ENCODE peak calls at places on chromosome 15, in four cellular contexts. A is WTC11, E is HepG2, T is K562. H is an unnamed sample.

GRCh38 chr15:81531971-81532370 is 158.0 kb upstream of the TMC3 start:
- DNase-seq in E (no peak), A (no peak), T (no peak), H (no peak)

GRCh38 chr15:82647045-82647834 is at the start of gene CPEB1:
- DNase-seq in E (no peak), A (peak; percentile 49), T (peak; percentile 93), H (peak; percentile 69)

GRCh38 chr15:40067921-40068624 is 29.1 kb upstream of the SRP14 start:
- DNase-seq in T (no peak), E (no peak), A (no peak), H (no peak)

GRCh38 chr15:73751481-73751880 is 1.7 kb downstream of the INSYN1 start:
- DNase-seq in T (no peak), E (no peak), A (no peak), H (no peak)

GRCh38 chr15:71334874-71335273 is 219.6 kb downstream of the THSD4 start:
- DNase-seq in A (no peak), T (no peak), E (no peak), H (no peak)

GRCh38 chr15:45340429-45340828 is 37.9 kb downstream of the GATM start:
- DNase-seq in A (no peak), E (peak; percentile 19), T (no peak), H (no peak)

GRCh38 chr15:60964527-60964926 is 264.6 kb downstream of the RORA start:
- DNase-seq in A (no peak), T (no peak), E (no peak), H (no peak)

GRCh38 chr15:70127288-70127746 is 29.6 kb upstream of the TLE3 start:
- DNase-seq in T (no peak), A (no peak), E (peak; percentile 87), H (no peak)

GRCh38 chr15:27681038-27681437 is 418.1 kb downstream of the OCA2 start:
- DNase-seq in E (peak; percentile 18), A (peak; percentile 90), T (no peak), H (no peak)

GRCh38 chr15:73691398-73691797 is 7.2 kb downstream of the CD276 start:
- DNase-seq in E (no peak), T (peak; percentile 22), A (peak; percentile 70), H (no peak)

GRCh38 chr15:38885001-38885400 is 320.4 kb upstream of the RASGRP1 start:
- DNase-seq in E (peak; percentile 15), T (no peak), A (no peak), H (no peak)

GRCh38 chr15:60340207-60340921 is 57.4 kb downstream of the ANXA2 start:
- DNase-seq in T (no peak), A (peak; percentile 44), E (peak; percentile 31), H (no peak)

GRCh38 chr15:31067890-31068603 is 33.5 kb downstream of the TRPM1 start:
- DNase-seq in T (no peak), E (no peak), A (no peak), H (no peak)

GRCh38 chr15:28191832-28192231 is 92.7 kb upstream of the OCA2 start:
- DNase-seq in A (peak; percentile 34), T (no peak), E (no peak), H (no peak)

GRCh38 chr15:80599359-80599758 is 95.8 kb upstream of the ABHD17C start:
- DNase-seq in A (no peak), T (no peak), E (no peak), H (no peak)

GRCh38 chr15:49135893-49136292 is 19.5 kb downstream of the COPS2 start:
- DNase-seq in E (no peak), T (no peak), A (no peak), H (no peak)

GRCh38 chr15:60120100-60120499 is 116.0 kb downstream of the FOXB1 start:
- DNase-seq in E (no peak), A (peak; percentile 32), T (no peak), H (no peak)

GRCh38 chr15:35173444-35174118 is 88.5 kb upstream of the NANOGP8 start:
- DNase-seq in T (peak; percentile 60), A (no peak), E (peak; percentile 3), H (no peak)

GRCh38 chr15:23035964-23036566 is 3.3 kb downstream of the TUBGCP5 start:
- DNase-seq in A (peak; percentile 80), T (peak; percentile 68), E (peak; percentile 62), H (peak; percentile 58)

GRCh38 chr15:36050899-36051298 is 504.9 kb upstream of the DPH6 start:
- DNase-seq in E (no peak), A (no peak), T (no peak), H (no peak)

GRCh38 chr15:48703544-48703943 is 58.0 kb upstream of the FBN1 start:
- DNase-seq in E (no peak), A (no peak), T (no peak), H (no peak)

GRCh38 chr15:87724330-87724729 is 532.2 kb downstream of the NTRK3 start:
- DNase-seq in T (no peak), A (no peak), E (no peak), H (no peak)

GRCh38 chr15:60932051-60932915 is 296.8 kb downstream of the RORA start:
- DNase-seq in A (no peak), T (no peak), E (no peak), H (no peak)

GRCh38 chr15:101657968-101658784 is 6.0 kb upstream of the TM2D3 start:
- DNase-seq in T (no peak), A (no peak), E (no peak), H (no peak)

GRCh38 chr15:79897701-79898113 is 893 bp upstream of the MTHFS start:
- DNase-seq in A (no peak), T (no peak), E (no peak), H (no peak)

GRCh38 chr15:51798281-51798680 is 31.2 kb upstream of the TMOD3 start:
- DNase-seq in T (no peak), A (no peak), E (no peak), H (no peak)

GRCh38 chr15:40904552-40905201 is 10.4 kb downstream of the VPS18 start:
- DNase-seq in E (no peak), A (no peak), T (no peak), H (no peak)

GRCh38 chr15:26766262-26766661 is 6.6 kb downstream of the GABRB3 start:
- DNase-seq in E (no peak), T (no peak), A (no peak), H (no peak)

GRCh38 chr15:96395687-96396086 is 65.2 kb downstream of the NR2F2 start:
- DNase-seq in T (no peak), E (peak; percentile 19), A (no peak), H (no peak)

GRCh38 chr15:66789029-66790025 is 87.3 kb downstream of the SMAD6 start:
- DNase-seq in T (peak; percentile 63), E (peak; percentile 30), A (peak; percentile 66), H (peak; percentile 49)

GRCh38 chr15:60585743-60586708 is 107.1 kb upstream of the ICE2 start:
- DNase-seq in A (peak; percentile 42), E (peak; percentile 68), T (peak; percentile 73), H (peak; percentile 39)

GRCh38 chr15:66755298-66756068 is 53.4 kb downstream of the SMAD6 start:
- DNase-seq in E (no peak), T (no peak), A (no peak), H (no peak)

GRCh38 chr15:88894348-88894818 is 961 bp downstream of the HAPLN3 start:
- DNase-seq in A (peak; percentile 93), E (peak; percentile 49), T (peak; percentile 76), H (peak; percentile 87)

GRCh38 chr15:22808761-22809280 is 22.4 kb downstream of the NIPA1 start:
- DNase-seq in T (no peak), A (no peak), E (no peak), H (no peak)

GRCh38 chr15:42137461-42138261 is 18.8 kb downstream of the PLA2G4F start:
- DNase-seq in A (no peak), E (peak; percentile 48), T (no peak), H (peak; percentile 39)

GRCh38 chr15:37015476-37015875 is 84.9 kb downstream of the MEIS2 start:
- DNase-seq in T (no peak), A (no peak), E (no peak), H (peak; percentile 8)

GRCh38 chr15:77944002-77944867 is 133.3 kb downstream of the TBC1D2B start:
- DNase-seq in E (peak; percentile 88), T (peak; percentile 54), A (peak; percentile 76), H (peak; percentile 65)
- TF ChIP-seq SP1 in E (no peak), T (no peak), A (no peak), H (no peak)

GRCh38 chr15:74786659-74787165 is 4.8 kb downstream of the CSK start:
- DNase-seq in T (no peak), E (no peak), A (no peak), H (no peak)
- TF ChIP-seq ELF4 in T (no peak), E (no peak), A (no peak), H (no peak)

GRCh38 chr15:68424754-68425390 is 7.1 kb downstream of the ITGA11 start:
- DNase-seq in A (no peak), E (no peak), T (no peak), H (no peak)
- TF ChIP-seq SP1 in A (no peak), E (no peak), T (no peak), H (no peak)

DNA sequence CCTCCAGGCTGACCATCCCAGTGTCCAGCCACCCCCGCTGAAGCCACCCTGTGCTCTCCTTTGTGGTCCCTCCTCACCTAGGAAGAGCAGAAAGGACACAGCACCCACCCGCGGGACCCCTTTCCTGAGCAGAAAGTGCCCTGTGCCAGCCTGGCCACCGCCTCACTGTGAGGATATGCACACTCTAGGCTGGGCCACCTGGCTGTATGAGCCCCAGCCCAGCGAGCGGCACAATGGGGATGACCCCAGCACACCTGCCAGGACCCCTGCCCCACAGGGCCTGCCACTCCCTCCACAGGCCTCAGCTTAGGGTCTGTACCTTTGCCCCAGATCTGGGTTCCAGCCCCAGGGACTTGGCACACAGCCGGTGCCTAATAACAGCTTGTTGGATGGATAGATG is 47.9 kb upstream of the FURIN start:
- DNase-seq in T (no peak), A (no peak), E (no peak), H (no peak)
- TF ChIP-seq ELF4 in T (no peak), A (no peak), E (no peak), H (no peak)

GRCh38 chr15:57036352-57036751 is 117.9 kb downstream of the TCF12 start:
- DNase-seq in T (no peak), A (no peak), E (no peak), H (no peak)
- TF ChIP-seq SP1 in T (no peak), A (no peak), E (no peak), H (no peak)

GRCh38 chr15:47586653-47587224 is 130.6 kb upstream of the SEMA6D start:
- DNase-seq in A (no peak), E (no peak), T (no peak), H (peak; percentile 18)
- TF ChIP-seq ELF4 in A (no peak), E (no peak), T (no peak), H (no peak)

DNA sequence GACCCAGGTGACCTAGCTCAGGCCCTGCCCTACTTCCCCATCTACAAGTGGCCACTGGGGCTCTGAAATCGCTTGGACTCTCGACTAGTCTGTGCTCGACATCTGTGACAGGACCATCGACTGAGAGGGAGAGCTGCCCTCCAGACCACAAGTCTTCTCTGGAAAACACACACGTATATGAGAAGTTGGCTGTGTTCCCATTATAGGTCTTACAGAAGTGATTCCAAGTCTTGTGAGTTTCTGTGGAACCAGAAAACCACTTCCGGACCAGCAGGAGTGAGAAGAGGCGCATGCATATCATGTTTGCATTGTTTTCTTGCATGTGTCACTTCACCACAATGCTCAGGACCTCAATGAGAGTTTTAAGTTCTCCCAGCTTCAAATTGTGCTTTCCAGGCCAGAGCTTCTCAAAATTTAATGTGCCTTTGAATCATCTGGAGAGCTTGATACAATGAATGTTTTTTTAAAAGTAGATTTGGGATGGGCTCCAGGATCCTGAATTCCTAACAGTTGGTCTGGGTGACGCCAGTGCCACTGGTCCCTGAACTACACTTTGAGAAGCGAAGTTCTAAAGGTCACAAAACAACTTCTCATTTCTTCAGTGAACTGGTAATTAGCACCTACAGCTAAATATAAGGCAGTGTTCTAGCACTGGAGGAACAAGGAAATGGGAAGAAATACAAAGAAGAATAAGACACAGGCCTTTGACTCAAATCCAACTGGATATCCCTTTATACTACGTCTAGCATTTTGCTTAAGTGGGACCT is 15.6 kb downstream of the LIPC start:
- DNase-seq in T (no peak), A (no peak), E (no peak), H (no peak)
- TF ChIP-seq SP1 in T (no peak), A (no peak), E (no peak), H (no peak)